ENCODE peak calls at places on chromosomes 12 and 14, in ten cellular contexts. V is mesenchymal stem cell; Z is neural crest cell; G is hypothalamus; B is GM04504; W is caudate nucleus; N is astrocyte of the spinal cord; S is activated naive CD4-positive, alpha-beta T cell; P is nucleus accumbens; K is NCI-H774. Y is an unnamed sample.

GRCh38 chr14:104187931-104188726 is 49.7 kb downstream of the KIF26A start:
- DNase-seq in G (no peak), W (no peak), S (no peak), V (no peak), Z (no peak), N (no peak), K (no peak), B (no peak), P (no peak), Y (no peak)

GRCh38 chr12:121590476-121591143 is 9.8 kb upstream of the KDM2B start:
- DNase-seq in W (no peak), N (peak; percentile 29), V (peak; percentile 71), S (no peak), B (no peak), G (no peak), Z (peak; percentile 39), K (no peak), P (no peak), Y (no peak)

GRCh38 chr12:121538699-121539061 is 42.1 kb downstream of the KDM2B start:
- DNase-seq in N (no peak), G (no peak), V (no peak), B (no peak), K (peak; percentile 46), S (no peak), Z (no peak), P (no peak), W (no peak), Y (peak; percentile 63)

GRCh38 chr14:103646189-103646588 is 17.2 kb downstream of the KLC1 start:
- DNase-seq in K (no peak), S (no peak), B (no peak), W (no peak), V (no peak), G (no peak), N (no peak), P (no peak), Z (no peak), Y (no peak)

GRCh38 chr12:103997277-103997900 is 31.7 kb downstream of the TDG start:
- DNase-seq in G (no peak), K (no peak), Z (no peak), W (no peak), S (no peak), B (no peak), P (no peak), N (no peak), V (no peak), Y (peak; percentile 15)

GRCh38 chr14:89813485-89814080 is 140.9 kb downstream of the EFCAB11 start:
- DNase-seq in S (no peak), V (peak; percentile 79), P (no peak), K (no peak), B (peak; percentile 3), N (peak; percentile 94), W (no peak), G (no peak), Z (no peak), Y (no peak)

GRCh38 chr12:14767617-14768016 is 35.7 kb downstream of the WBP11 start:
- DNase-seq in B (no peak), S (no peak), Z (no peak), N (no peak), W (no peak), G (no peak), P (no peak), V (no peak), K (no peak), Y (no peak)

GRCh38 chr14:69910871-69911270 is 31.7 kb downstream of the SMOC1 start:
- DNase-seq in V (no peak), Z (no peak), G (peak; percentile 30), S (no peak), W (no peak), N (no peak), P (no peak), B (no peak), K (no peak), Y (no peak)

GRCh38 chr12:92912052-92912451 is 17.0 kb downstream of the EEA1 start:
- DNase-seq in S (no peak), B (peak; percentile 49), G (no peak), Z (no peak), P (no peak), N (peak; percentile 75), W (no peak), V (peak; percentile 50), K (no peak), Y (no peak)

GRCh38 chr12:122064034-122064777 is 14.3 kb upstream of the MLXIP start:
- DNase-seq in K (peak; percentile 72), Z (peak; percentile 59), B (no peak), W (peak; percentile 39), G (peak; percentile 38), N (peak; percentile 92), S (no peak), P (peak; percentile 46), V (peak; percentile 99), Y (peak; percentile 56)

GRCh38 chr12:13278249-13278787 is 81.8 kb downstream of the EMP1 start:
- DNase-seq in W (peak; percentile 12), B (peak; percentile 25), P (peak; percentile 55), N (peak; percentile 75), Z (peak; percentile 78), G (peak; percentile 11), K (peak; percentile 16), V (peak; percentile 60), S (peak; percentile 12), Y (peak; percentile 63)

GRCh38 chr14:34722723-34723545 is 8.5 kb upstream of the CFL2 start:
- DNase-seq in P (peak; percentile 28), N (peak; percentile 70), Z (peak; percentile 39), S (no peak), G (peak; percentile 10), K (peak; percentile 48), W (no peak), V (peak; percentile 65), B (peak; percentile 39), Y (peak; percentile 53)

GRCh38 chr14:68787235-68787727 is 5.6 kb downstream of the ZFP36L1 start:
- DNase-seq in S (no peak), B (no peak), Z (no peak), V (no peak), P (no peak), W (no peak), G (no peak), K (no peak), N (peak; percentile 40), Y (no peak)

GRCh38 chr12:89825591-89826449 is 117.2 kb upstream of the ATP2B1 start:
- DNase-seq in N (peak; percentile 13), V (peak; percentile 77), S (no peak), B (no peak), Z (no peak), G (no peak), P (no peak), K (no peak), W (no peak), Y (peak; percentile 26)

GRCh38 chr12:20099395-20099976 is 268.9 kb upstream of the PDE3A start:
- DNase-seq in V (no peak), W (no peak), P (no peak), B (no peak), G (no peak), N (no peak), Z (no peak), S (no peak), K (no peak), Y (no peak)

GRCh38 chr12:130981156-130981789 is 27.6 kb downstream of the ADGRD1 start:
- DNase-seq in N (no peak), P (no peak), B (no peak), V (peak; percentile 30), W (no peak), Z (no peak), S (no peak), K (no peak), G (no peak), Y (no peak)

GRCh38 chr12:31031951-31032335 is 41.7 kb upstream of the DDX11 start:
- DNase-seq in V (no peak), S (no peak), K (no peak), B (no peak), G (no peak), W (no peak), N (no peak), Z (no peak), P (no peak), Y (no peak)

Y was measured in HuH-7.5.